ENCODE peak calls at places on chromosomes 5 and 9, in nine cellular contexts. C is stimulated activated CD8-positive, alpha-beta memory T cell treated with anti-CD3 and anti-CD28 coated beads, Interleukin-4, amount 100 ng/mL, for 1 hour; E is nephron progenitor cell; S is sciatic nerve; W is hypothalamus; R is myocyte; L is stimulated activated CD4-positive, alpha-beta T cell treated with anti-CD3 and anti-CD28 coated beads, Interleukin-12 subunit alpha, Interleukin-12 subunit beta, amount 100 ng/mL, for 4 hours; T is EL; U is NCI-H1417. O is an unnamed sample.
A peak's percentile ranks its signal among the peaks of the same experiment; 100 is the strongest.

GRCh38 chr9:130183133-130183762 is 11.0 kb downstream of the NCS1 start:
- DNase-seq in C (no peak), E (no peak), S (no peak), W (no peak), R (peak; percentile 92), L (no peak), T (peak; percentile 89), U (no peak), O (peak; percentile 95)

GRCh38 chr9:124218438-124219289 is 39.1 kb upstream of the NEK6 start:
- DNase-seq in C (no peak), E (no peak), S (peak; percentile 73), W (peak; percentile 22), R (peak; percentile 49), L (no peak), T (peak; percentile 70), U (no peak), O (peak; percentile 86)

GRCh38 chr9:122274055-122274454 is 9.4 kb downstream of the MRRF start:
- DNase-seq in C (no peak), E (no peak), S (no peak), W (no peak), R (no peak), L (no peak), T (no peak), U (no peak), O (no peak)

GRCh38 chr5:133715622-133716021 is 103.3 kb upstream of the FSTL4 start:
- DNase-seq in C (no peak), E (no peak), S (no peak), W (no peak), R (no peak), L (no peak), T (no peak), U (no peak), O (no peak)

GRCh38 chr9:32399110-32399815 is 14.8 kb downstream of the ACO1 start:
- DNase-seq in C (no peak), E (no peak), S (no peak), W (no peak), R (no peak), L (no peak), T (no peak), U (no peak), O (no peak)

GRCh38 chr5:10578869-10579268 is 15.0 kb downstream of the ANKRD33B start:
- DNase-seq in C (no peak), E (no peak), S (no peak), W (no peak), R (no peak), L (no peak), T (no peak), U (no peak), O (no peak)

GRCh38 chr5:92963801-92964200 is 617.2 kb downstream of the NR2F1-AS1 start:
- DNase-seq in C (no peak), E (no peak), S (no peak), W (no peak), R (no peak), L (no peak), T (no peak), U (no peak), O (no peak)

GRCh38 chr9:114177423-114178064 is 22.2 kb downstream of the COL27A1 start:
- DNase-seq in C (no peak), E (no peak), S (no peak), W (no peak), R (peak; percentile 59), L (no peak), T (peak; percentile 85), U (no peak), O (peak; percentile 89)

GRCh38 chr5:151238303-151238741 is 14.4 kb upstream of the CCDC69 start:
- DNase-seq in C (no peak), E (peak; percentile 19), S (no peak), W (no peak), R (peak; percentile 46), L (no peak), T (no peak), U (no peak), O (no peak)

GRCh38 chr5:10466446-10467073 is 24.9 kb downstream of the ROPN1L start:
- DNase-seq in C (no peak), E (no peak), S (no peak), W (no peak), R (no peak), L (no peak), T (no peak), U (no peak), O (no peak)

GRCh38 chr5:79200573-79201183 is 35.3 kb upstream of the JMY start:
- DNase-seq in C (no peak), E (no peak), S (no peak), W (no peak), R (no peak), L (no peak), T (peak; percentile 18), U (no peak), O (peak; percentile 16)

GRCh38 chr9:137085918-137086530 is 761 bp upstream of the MAN1B1 start:
- DNase-seq in C (no peak), E (peak; percentile 40), S (no peak), W (no peak), R (peak; percentile 63), L (peak; percentile 35), T (peak; percentile 68), U (peak; percentile 0), O (peak; percentile 76)

GRCh38 chr9:6645153-6646027 is at the start of gene GLDC:
- DNase-seq in C (peak; percentile 7), E (peak; percentile 71), S (peak; percentile 63), W (peak; percentile 20), R (no peak), L (peak; percentile 41), T (peak; percentile 7), U (peak; percentile 45), O (peak; percentile 59)

GRCh38 chr9:109793196-109793595 is 13.2 kb downstream of the PALM2AKAP2 start:
- DNase-seq in C (no peak), E (no peak), S (no peak), W (no peak), R (peak; percentile 79), L (no peak), T (peak; percentile 91), U (no peak), O (peak; percentile 96)

GRCh38 chr9:115630126-115630840 is 512.3 kb upstream of the TNC start:
- DNase-seq in C (no peak), E (no peak), S (no peak), W (no peak), R (no peak), L (no peak), T (no peak), U (no peak), O (peak; percentile 75)

GRCh38 chr5:169182797-169183196 is 118.1 kb downstream of the SLIT3 start:
- DNase-seq in C (no peak), E (no peak), S (no peak), W (no peak), R (no peak), L (no peak), T (no peak), U (no peak), O (no peak)

GRCh38 chr5:17355585-17356346 is 138.3 kb downstream of the BASP1 start:
- DNase-seq in C (no peak), E (no peak), S (no peak), W (no peak), R (peak; percentile 40), L (no peak), T (peak; percentile 68), U (no peak), O (peak; percentile 81)

GRCh38 chr5:35908266-35908665 is 30.2 kb downstream of the CAPSL start:
- DNase-seq in C (no peak), E (no peak), S (no peak), W (no peak), R (no peak), L (no peak), T (no peak), U (no peak), O (no peak)

GRCh38 chr5:156188026-156188425 is 138.9 kb upstream of the SGCD start:
- DNase-seq in C (no peak), E (no peak), S (no peak), W (no peak), R (no peak), L (no peak), T (no peak), U (no peak), O (no peak)

GRCh38 chr5:80904533-80905187 is 55.5 kb upstream of the RASGRF2 start:
- DNase-seq in C (no peak), E (no peak), S (no peak), W (no peak), R (no peak), L (no peak), T (no peak), U (no peak), O (no peak)

GRCh38 chr5:180330810-180331646 is 22.1 kb downstream of the GFPT2 start:
- DNase-seq in C (no peak), E (no peak), S (no peak), W (no peak), R (peak; percentile 73), L (no peak), T (peak; percentile 97), U (no peak), O (peak; percentile 94)

GRCh38 chr5:139647406-139648204 is 544 bp upstream of the CXXC5 start:
- DNase-seq in C (no peak), E (peak; percentile 9), S (peak; percentile 55), W (no peak), R (no peak), L (no peak), T (no peak), U (no peak), O (no peak)

GRCh38 chr9:115985657-115986056 is 167.9 kb upstream of the PAPPA start:
- DNase-seq in C (no peak), E (no peak), S (no peak), W (no peak), R (no peak), L (no peak), T (no peak), U (no peak), O (no peak)

GRCh38 chr5:14298126-14298847 is 155.1 kb downstream of the TRIO start:
- DNase-seq in C (no peak), E (no peak), S (no peak), W (no peak), R (no peak), L (no peak), T (peak; percentile 22), U (no peak), O (no peak)

GRCh38 chr5:159515909-159516415 is 185.7 kb upstream of the IL12B start:
- DNase-seq in C (peak; percentile 54), E (peak; percentile 76), S (no peak), W (peak; percentile 2), R (peak; percentile 62), L (peak; percentile 78), T (peak; percentile 52), U (peak; percentile 39), O (peak; percentile 74)

GRCh38 chr9:98641675-98642074 is 67.1 kb downstream of the GABBR2 start:
- DNase-seq in C (no peak), E (no peak), S (no peak), W (no peak), R (no peak), L (no peak), T (no peak), U (no peak), O (no peak)

GRCh38 chr5:33894566-33894965 is 2.8 kb upstream of the ADAMTS12 start:
- DNase-seq in C (no peak), E (no peak), S (no peak), W (no peak), R (no peak), L (no peak), T (peak; percentile 71), U (no peak), O (peak; percentile 89)

GRCh38 chr5:17190242-17190778 is 27.1 kb upstream of the BASP1 start:
- DNase-seq in C (no peak), E (peak; percentile 19), S (no peak), W (no peak), R (peak; percentile 81), L (no peak), T (peak; percentile 78), U (peak; percentile 69), O (peak; percentile 65)

GRCh38 chr9:16337322-16338029 is 533.0 kb downstream of the BNC2 start:
- DNase-seq in C (no peak), E (no peak), S (no peak), W (no peak), R (peak; percentile 70), L (no peak), T (peak; percentile 92), U (no peak), O (peak; percentile 99)

GRCh38 chr5:30607301-30607700 is 586.2 kb upstream of the CDH6 start:
- DNase-seq in C (no peak), E (no peak), S (no peak), W (no peak), R (no peak), L (no peak), T (no peak), U (no peak), O (no peak)

GRCh38 chr9:137064027-137064879 is 6.1 kb downstream of the SAPCD2 start:
- DNase-seq in C (peak; percentile 42), E (peak; percentile 86), S (peak; percentile 86), W (peak; percentile 23), R (peak; percentile 52), L (peak; percentile 70), T (peak; percentile 70), U (peak; percentile 16), O (peak; percentile 55)